ENCODE peak calls at places on chromosomes 2 and 18, in six cellular contexts. K is esophagus squamous epithelium, T is IMR-90, L is endothelial cell of umbilical vein, B is brain microvascular endothelial cell, A is colonic mucosa. F is an unnamed sample.

GRCh38 chr2:130872276-130873125 is 35.8 kb downstream of the ARHGEF4 start:
- DNase-seq in K (no peak), T (no peak), L (no peak), B (no peak), A (no peak), F (no peak)

GRCh38 chr2:138071720-138072719 is 107.7 kb downstream of the HNMT start:
- DNase-seq in K (no peak), T (peak; percentile 43), L (no peak), B (no peak), A (no peak), F (peak; percentile 100)

GRCh38 chr2:240143276-240143675 is 2.8 kb upstream of the OTOS start:
- DNase-seq in K (no peak), T (no peak), L (no peak), B (no peak), A (no peak), F (no peak)

GRCh38 chr18:50469380-50469781 is 90.5 kb upstream of the MAPK4 start:
- DNase-seq in K (no peak), T (no peak), L (no peak), B (no peak), A (no peak), F (no peak)

GRCh38 chr2:48548871-48549270 is 18.9 kb downstream of the STON1 start:
- DNase-seq in K (no peak), T (peak; percentile 62), L (no peak), B (no peak), A (no peak), F (no peak)

GRCh38 chr2:25340340-25340886 is 1.3 kb downstream of the DNMT3A start:
- DNase-seq in K (no peak), T (no peak), L (no peak), B (no peak), A (peak; percentile 64), F (no peak)

GRCh38 chr2:65137197-65137780 is 7.4 kb upstream of the RAB1A start:
- DNase-seq in K (no peak), T (no peak), L (no peak), B (no peak), A (no peak), F (no peak)

GRCh38 chr2:76197842-76198448 is 487.2 kb upstream of the GCFC2 start:
- DNase-seq in K (no peak), T (peak; percentile 65), L (peak; percentile 67), B (peak; percentile 63), A (peak; percentile 63), F (peak; percentile 64)

GRCh38 chr2:173446722-173447121 is 92.0 kb downstream of the CDCA7 start:
- DNase-seq in K (no peak), T (peak; percentile 3), L (no peak), B (no peak), A (no peak), F (peak; percentile 68)

GRCh38 chr2:173452436-173452835 is 97.8 kb downstream of the CDCA7 start:
- DNase-seq in K (no peak), T (no peak), L (no peak), B (no peak), A (no peak), F (no peak)

GRCh38 chr2:173451137-173451536 is 96.5 kb downstream of the CDCA7 start:
- DNase-seq in K (no peak), T (no peak), L (no peak), B (no peak), A (no peak), F (no peak)

GRCh38 chr2:173448938-173449471 is 94.3 kb downstream of the CDCA7 start:
- DNase-seq in K (peak; percentile 14), T (peak; percentile 73), L (peak; percentile 64), B (peak; percentile 83), A (peak; percentile 93), F (peak; percentile 76)
- H3K4me3 ChIP-seq in K (peak overlapping the region; percentile 56), T (peak overlapping the region; percentile 25), L (peak overlapping the region; percentile 37), B (peak overlapping the region; percentile 46), A (peak overlapping the region; percentile 5), F (no peak overlapping the region)

DNA sequence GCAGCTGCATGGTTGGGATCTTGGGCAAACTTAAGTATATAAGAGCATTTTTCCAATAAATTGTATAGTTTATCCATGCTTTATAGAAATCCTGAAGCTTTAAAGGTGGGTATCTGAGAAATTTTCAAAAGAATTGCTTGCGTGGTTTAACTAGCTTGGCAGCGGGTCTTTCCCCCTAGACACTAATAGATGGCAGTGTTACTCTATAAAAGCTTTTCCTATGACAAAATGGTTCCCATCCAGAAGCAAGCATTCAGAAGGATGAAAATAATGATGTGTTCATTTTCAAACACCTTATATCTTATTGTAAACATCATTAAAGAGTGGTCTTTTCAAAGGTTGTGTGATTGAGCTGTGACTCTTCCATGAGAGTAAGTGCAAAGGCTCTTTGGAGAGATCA is 45.9 kb downstream of the KDM3A start:
- DNase-seq in K (no peak), T (no peak), L (no peak), B (no peak), A (no peak), F (no peak)
- TF ChIP-seq CTCF in K (no peak), T (no peak), L (no peak), B (no peak), A (no peak), F (no peak)

GRCh38 chr2:151422917-151423439 is 13.3 kb downstream of the RIF1 start:
- DNase-seq in K (no peak), T (no peak), L (no peak), B (no peak), A (no peak), F (no peak)
- H3K36me3 ChIP-seq in K (peaks cover 96% of the 10 kb centered on the region), T (peaks cover 35% of the 10 kb centered on the region), L (peaks cover 9% of the 10 kb centered on the region), B (peaks cover 45% of the 10 kb centered on the region), A (no peaks in the 10 kb centered on the region), F (peaks cover 9% of the 10 kb centered on the region)

GRCh38 chr2:227228061-227228667 is 63.7 kb downstream of the COL4A3 start:
- DNase-seq in K (no peak), T (no peak), L (no peak), B (no peak), A (peak; percentile 47), F (peak; percentile 70)
- H3K4me3 ChIP-seq in K (no peak overlapping the region), T (no peak overlapping the region), L (no peak overlapping the region), B (no peak overlapping the region), A (no peak overlapping the region), F (peak overlapping the region; percentile 2)

DNA sequence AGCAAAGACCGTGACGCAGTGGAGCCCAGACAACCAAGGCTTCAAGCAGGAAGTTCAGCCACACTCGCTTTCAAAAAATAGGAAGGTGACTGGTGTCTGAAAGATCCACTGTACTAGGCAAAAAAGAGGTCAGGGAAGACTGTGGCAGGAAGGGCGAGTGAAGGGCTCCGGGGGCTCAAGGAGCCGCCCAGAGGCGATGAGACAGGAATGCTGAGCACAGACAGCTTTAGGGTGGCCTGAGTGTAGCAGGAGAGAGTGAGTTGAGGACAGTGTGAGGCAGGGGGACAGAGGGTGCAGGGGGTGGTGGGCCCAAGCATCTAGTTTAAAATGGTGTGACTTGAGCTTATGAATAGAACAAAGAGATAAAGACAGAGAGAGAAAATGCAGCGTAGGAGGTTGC is 789.8 kb upstream of the RAB6C start:
- DNase-seq in K (no peak), T (no peak), L (no peak), B (no peak), A (no peak), F (no peak)
- TF ChIP-seq CTCF in K (no peak), T (no peak), L (no peak), B (no peak), A (no peak), F (no peak)

DNA sequence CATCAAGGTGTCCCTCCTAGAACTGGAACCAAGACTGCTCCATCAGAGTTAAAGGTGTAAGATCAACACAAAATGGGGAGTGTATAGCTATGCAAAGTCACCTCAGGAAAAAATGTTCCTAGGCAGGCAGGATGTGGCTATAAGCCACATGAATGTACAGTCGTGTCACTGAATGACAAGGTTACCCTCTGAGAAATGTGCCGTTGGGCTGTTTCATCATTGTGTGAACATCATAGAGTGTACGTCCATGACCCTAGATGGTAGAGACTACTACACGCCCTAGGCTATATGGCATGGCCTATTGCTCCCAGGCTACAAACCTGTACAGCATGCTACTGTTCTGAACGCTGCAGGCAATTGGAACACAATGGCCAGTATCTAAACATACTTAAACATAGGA is 24.5 kb downstream of the TYMS start:
- DNase-seq in K (no peak), T (no peak), L (no peak), B (no peak), A (no peak), F (no peak)
- H3K36me3 ChIP-seq in K (peaks cover 99% of the 10 kb centered on the region), T (peaks cover 26% of the 10 kb centered on the region), L (peaks cover 3% of the 10 kb centered on the region), B (peaks cover 5% of the 10 kb centered on the region), A (no peaks in the 10 kb centered on the region), F (peaks cover 27% of the 10 kb centered on the region)

DNA sequence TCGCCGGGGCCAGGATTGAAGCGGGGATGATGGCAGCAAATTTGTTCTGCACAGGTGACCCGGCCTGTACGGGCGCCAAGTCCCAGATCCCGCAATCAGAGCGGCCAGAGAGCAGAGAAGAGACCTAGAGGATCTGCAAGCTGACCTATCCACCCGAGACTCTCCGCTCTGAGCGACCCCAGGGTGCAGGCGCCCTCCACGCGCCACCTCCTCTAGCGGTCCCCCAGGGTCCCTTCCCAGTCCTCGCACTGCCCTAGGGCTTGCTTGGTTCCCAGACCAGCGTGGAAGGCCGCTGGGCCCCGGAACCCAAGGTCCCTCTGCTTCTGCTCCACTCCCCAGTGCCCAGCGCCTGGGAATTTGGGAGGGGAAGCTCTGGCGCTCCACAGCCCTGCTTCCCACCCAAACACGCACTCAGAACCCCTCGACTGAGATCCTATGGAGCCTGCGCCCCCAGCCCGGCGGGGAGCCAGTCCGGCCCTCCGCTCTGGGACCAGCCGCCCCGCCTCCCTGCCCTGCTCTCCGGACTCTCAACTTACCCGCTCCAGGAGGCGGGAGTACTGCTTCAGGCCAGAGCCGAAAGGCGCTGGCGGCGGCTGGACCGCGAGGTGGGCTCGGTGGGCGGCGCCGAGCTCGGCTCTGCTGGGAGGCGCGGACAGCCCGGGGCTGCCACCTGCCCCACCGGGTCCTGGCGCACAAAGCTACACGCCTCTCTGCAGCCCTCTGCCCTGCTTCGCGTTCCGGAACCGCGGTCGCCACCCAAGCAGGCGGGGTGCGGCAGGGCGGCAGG is 3.0 kb upstream of the SIX3 start:
- DNase-seq in K (no peak), T (no peak), L (no peak), B (no peak), A (no peak), F (no peak)
- H3K4me3 ChIP-seq in K (peak overlapping the region; percentile 57), T (no peak overlapping the region), L (no peak overlapping the region), B (no peak overlapping the region), A (peak overlapping the region; percentile 25), F (peak overlapping the region; percentile 10)

DNA sequence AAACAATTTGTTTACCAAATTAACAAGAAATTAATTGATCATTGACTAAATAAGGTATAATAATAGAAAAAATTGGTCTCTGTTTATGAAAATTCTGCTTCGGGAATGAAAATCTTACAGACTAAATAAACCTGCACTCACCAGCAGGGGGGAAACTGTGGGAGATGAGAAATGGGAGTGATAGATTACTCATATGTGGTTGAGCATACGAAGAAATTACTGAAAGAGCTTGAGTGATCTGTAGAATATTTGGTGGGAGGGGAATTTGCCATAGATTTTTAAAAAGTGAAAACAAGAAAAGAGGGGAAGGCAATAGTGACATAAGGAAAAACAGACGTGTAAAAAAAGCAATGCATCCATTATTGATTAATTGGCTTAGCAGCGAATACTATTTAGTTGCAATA is 2.2 kb downstream of the HMSD start:
- DNase-seq in K (no peak), T (peak; percentile 34), L (no peak), B (peak; percentile 45), A (no peak), F (peak; percentile 38)
- TF ChIP-seq CTCF in K (no peak), T (peak; percentile 27), L (no peak), B (peak; percentile 60), A (no peak), F (no peak)

GRCh38 chr2:71048096-71048495 is 20.4 kb upstream of the NAGK start:
- DNase-seq in K (no peak), T (no peak), L (no peak), B (no peak), A (no peak), F (no peak)
- H3K36me3 ChIP-seq in K (no peaks in the 10 kb centered on the region), T (no peaks in the 10 kb centered on the region), L (no peaks in the 10 kb centered on the region), B (no peaks in the 10 kb centered on the region), A (no peaks in the 10 kb centered on the region), F (no peaks in the 10 kb centered on the region)

GRCh38 chr2:179184610-179185009 is 80.0 kb downstream of the SESTD1 start:
- DNase-seq in K (no peak), T (no peak), L (no peak), B (no peak), A (no peak), F (no peak)
- H3K4me3 ChIP-seq in K (no peak overlapping the region), T (no peak overlapping the region), L (no peak overlapping the region), B (no peak overlapping the region), A (no peak overlapping the region), F (no peak overlapping the region)

F was measured in bronchial epithelial cell.